ENCODE peak calls at places on chromosomes 6 and 20, in four cellular contexts. V is IMR-90, G is H9, L is mesenchymal stem cell. B is an unnamed sample.

GRCh38 chr6:106334646-106335448 is 9.3 kb upstream of the ATG5 start:
- DNase-seq in V (peak; percentile 47), L (peak; percentile 58), G (peak; percentile 72), B (peak; percentile 27)

GRCh38 chr6:25017932-25018581 is 82.3 kb upstream of the RIPOR2 start:
- DNase-seq in G (peak; percentile 81), V (peak; percentile 65), L (peak; percentile 47), B (peak; percentile 48)

GRCh38 chr6:147664092-147664491 is 155.6 kb downstream of the SAMD5 start:
- DNase-seq in G (no peak), V (no peak), L (no peak), B (no peak)

GRCh38 chr20:24832518-24832917 is 116.6 kb upstream of the CST7 start:
- DNase-seq in G (no peak), L (no peak), V (no peak), B (no peak)

GRCh38 chr6:142225552-142225951 is 76.3 kb upstream of the ADGRG6 start:
- DNase-seq in L (no peak), G (no peak), V (no peak), B (no peak)

GRCh38 chr20:53622247-53623114 is 28.8 kb upstream of the ZNF217 start:
- DNase-seq in V (no peak), L (peak; percentile 15), G (no peak), B (no peak)

GRCh38 chr6:53309059-53309896 is 39.5 kb downstream of the ELOVL5 start:
- DNase-seq in G (no peak), V (peak; percentile 65), L (peak; percentile 78), B (no peak)

GRCh38 chr6:106746660-106747059 is 117.3 kb downstream of the QRSL1 start:
- DNase-seq in V (peak; percentile 80), G (no peak), L (peak; percentile 81), B (no peak)

GRCh38 chr6:61688165-61688564 is 597.9 kb downstream of the KHDRBS2 start:
- DNase-seq in V (no peak), G (no peak), L (no peak), B (no peak)

GRCh38 chr6:126312013-126312665 is 27.8 kb upstream of the CENPW start:
- DNase-seq in V (no peak), G (peak; percentile 27), L (peak; percentile 21), B (no peak)

GRCh38 chr6:38973178-38974057 is 75.2 kb upstream of the GLP1R start:
- DNase-seq in V (peak; percentile 79), L (peak; percentile 66), G (no peak), B (no peak)

GRCh38 chr6:39143238-39143930 is 28.4 kb upstream of the SAYSD1 start:
- DNase-seq in G (no peak), L (no peak), V (no peak), B (no peak)

GRCh38 chr6:100593522-100593921 is 128.8 kb upstream of the SIM1 start:
- DNase-seq in L (no peak), V (no peak), G (no peak), B (no peak)

GRCh38 chr6:82567621-82568020 is 204.0 kb downstream of the TPBG start:
- DNase-seq in L (peak; percentile 16), G (no peak), V (no peak), B (no peak)

GRCh38 chr6:155455766-155456165 is at the start of gene NOX3:
- DNase-seq in V (no peak), G (no peak), L (no peak), B (no peak)

DNA sequence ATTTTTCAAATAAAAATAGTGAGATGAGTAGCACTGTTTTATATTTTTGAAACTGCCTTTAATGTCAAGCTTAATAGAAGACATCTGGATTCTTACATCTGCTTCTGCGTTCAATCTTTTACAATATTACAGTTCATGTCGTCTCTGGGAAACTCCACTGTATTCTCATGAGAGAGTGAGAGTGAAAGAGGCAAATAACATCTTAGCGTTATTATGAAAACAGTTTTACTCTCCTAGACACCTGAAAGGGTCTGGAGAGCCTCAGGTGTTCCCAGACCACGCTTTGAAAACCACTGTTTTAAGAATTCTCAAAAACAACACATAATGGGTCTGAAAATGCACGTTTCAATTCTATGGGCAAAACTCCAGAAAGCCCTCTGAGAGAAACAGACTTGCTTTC is 63.4 kb downstream of the ARHGAP18 start:
- DNase-seq in V (peak; percentile 27), G (no peak), L (no peak), B (no peak)
- H2AFZ ChIP-seq in V (no peak overlapping the region), G (no peak overlapping the region), L (no peak overlapping the region), B (no peak overlapping the region)

GRCh38 chr20:37356387-37356786 is 10.4 kb downstream of the SRC start:
- DNase-seq in G (no peak), V (no peak), L (no peak), B (no peak)

GRCh38 chr20:37353285-37353849 is 7.4 kb downstream of the SRC start:
- DNase-seq in V (no peak), G (no peak), L (no peak), B (no peak)

GRCh38 chr20:37355252-37356180 is 9.6 kb downstream of the SRC start:
- DNase-seq in V (no peak), G (no peak), L (no peak), B (no peak)

GRCh38 chr20:37352611-37352980 is 6.7 kb downstream of the SRC start:
- DNase-seq in L (no peak), V (no peak), G (no peak), B (no peak)

DNA sequence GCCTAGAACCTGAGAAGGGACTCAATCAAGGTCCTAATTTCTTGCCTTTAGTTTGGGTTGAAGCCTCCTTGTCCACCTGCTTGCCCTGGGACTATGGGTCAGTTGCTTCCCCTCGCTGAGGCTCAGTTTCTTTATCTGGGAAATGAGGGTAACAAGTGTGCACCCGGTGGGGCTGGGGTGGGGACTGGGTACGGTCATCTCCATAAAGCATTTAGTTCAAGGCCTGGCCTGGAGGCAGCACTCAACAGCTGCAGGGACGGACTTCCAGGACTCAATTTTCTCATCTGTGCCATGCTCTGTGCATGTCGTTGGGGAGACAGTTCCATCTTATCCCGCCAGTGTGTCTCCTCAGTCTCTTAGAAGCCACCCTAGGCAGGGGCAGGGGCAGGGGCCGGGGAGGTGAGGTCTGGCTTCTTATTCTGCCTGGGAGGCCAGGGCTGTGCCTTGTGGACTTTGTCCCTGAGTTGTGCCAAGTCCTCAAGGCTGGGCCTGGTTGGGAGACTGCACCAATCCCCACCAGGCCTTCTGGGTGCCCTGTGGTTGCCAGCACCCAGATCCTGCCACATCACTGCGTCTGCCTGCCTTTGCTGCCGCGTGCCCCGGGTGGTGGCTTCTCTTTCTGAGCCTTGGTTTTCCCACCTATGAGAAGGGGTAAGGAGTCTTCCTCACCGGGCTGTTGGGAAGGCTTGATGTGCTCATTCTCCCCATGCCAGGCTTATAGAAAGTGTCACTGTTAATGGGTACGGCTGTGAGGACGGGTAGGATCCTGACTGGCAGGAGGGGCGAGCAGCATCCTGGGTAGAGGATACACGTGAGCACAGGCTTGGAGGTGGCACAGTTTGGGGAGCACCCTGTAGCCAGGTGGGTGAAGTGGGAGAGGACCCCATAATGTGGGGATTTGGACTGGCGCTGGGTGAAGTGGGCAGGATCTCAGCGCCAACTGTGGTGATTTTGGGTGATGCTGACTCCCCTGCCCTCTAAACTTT is 8.6 kb downstream of the SRC start:
- DNase-seq in L (no peak), G (no peak), V (no peak), B (no peak)
- H3K4me1 ChIP-seq in L (peaks cover 30% of the 10 kb centered on the region), G (peaks cover 2% of the 10 kb centered on the region), V (peaks cover 5% of the 10 kb centered on the region), B (peaks cover 5% of the 10 kb centered on the region)

GRCh38 chr6:167300902-167301425 is 9.8 kb downstream of the UNC93A start:
- DNase-seq in V (no peak), L (no peak), G (no peak), B (no peak)

GRCh38 chr6:167302796-167303195 is 11.7 kb downstream of the UNC93A start:
- DNase-seq in G (no peak), V (no peak), L (no peak), B (no peak)

GRCh38 chr6:167299641-167300308 is 8.7 kb downstream of the UNC93A start:
- DNase-seq in V (no peak), G (no peak), L (no peak), B (no peak)

GRCh38 chr6:167303660-167304625 is 12.8 kb downstream of the UNC93A start:
- DNase-seq in V (no peak), L (no peak), G (no peak), B (no peak)

GRCh38 chr6:167302074-167302473 is 11.0 kb downstream of the UNC93A start:
- DNase-seq in G (no peak), L (no peak), V (no peak), B (no peak)
- H3K18ac ChIP-seq in G (no peak overlapping the region), L (no peak overlapping the region), V (no peak overlapping the region), B (no peak overlapping the region)

GRCh38 chr6:168647271-168647670 is 206.3 kb downstream of the SMOC2 start:
- DNase-seq in L (no peak), G (no peak), V (no peak), B (no peak)
- H2AFZ ChIP-seq in L (no peak overlapping the region), G (no peak overlapping the region), V (no peak overlapping the region), B (no peak overlapping the region)

B was measured in neuronal stem cell.